ENCODE peak calls at places on chromosomes 4 and X, in four cellular contexts. One of them, this sample, is unnamed. For H3K27me3, the result is how much of the 10 kb centered on the place peaks cover.

GRCh38 chr4:182647901-182648300 is 269.3 kb downstream of the DCTD start:
- DNase-seq in DND-41: no peak
- DNase-seq in CD8-positive, alpha-beta T cell: no peak
- DNase-seq in sigmoid colon: no peak
- DNase-seq in this sample: no peak

GRCh38 chr4:186606593-186606992 is 51.2 kb upstream of the MTNR1A start:
- DNase-seq in DND-41: no peak
- DNase-seq in CD8-positive, alpha-beta T cell: no peak
- DNase-seq in sigmoid colon: no peak
- DNase-seq in this sample: no peak

GRCh38 chr4:187995322-187996207 is at the start of gene ZFP42:
- DNase-seq in DND-41: no peak
- DNase-seq in CD8-positive, alpha-beta T cell: no peak
- DNase-seq in sigmoid colon: no peak
- DNase-seq in this sample: no peak

GRCh38 chr4:152054731-152055130 is 293.9 kb upstream of the GATB start:
- DNase-seq in DND-41: no peak
- DNase-seq in CD8-positive, alpha-beta T cell: no peak
- DNase-seq in sigmoid colon: no peak
- DNase-seq in this sample: no peak

GRCh38 chr4:11429646-11430045 is 952 bp upstream of the HS3ST1 start:
- DNase-seq in DND-41: no peak
- DNase-seq in CD8-positive, alpha-beta T cell: no peak
- DNase-seq in sigmoid colon: no peak
- DNase-seq in this sample: no peak

GRCh38 chr4:108465886-108466491 is 154.4 kb upstream of the RPL34 start:
- DNase-seq in DND-41: no peak
- DNase-seq in CD8-positive, alpha-beta T cell: no peak
- DNase-seq in sigmoid colon: no peak
- DNase-seq in this sample: no peak

GRCh38 chr4:118957683-118958082 is 69.0 kb downstream of the SYNPO2 start:
- DNase-seq in DND-41: no peak
- DNase-seq in CD8-positive, alpha-beta T cell: no peak
- DNase-seq in sigmoid colon: no peak
- DNase-seq in this sample: no peak

GRCh38 chr4:73631565-73632226 is 11.5 kb upstream of the RASSF6 start:
- DNase-seq in DND-41: no peak
- DNase-seq in CD8-positive, alpha-beta T cell: no peak
- DNase-seq in sigmoid colon: no peak
- DNase-seq in this sample: no peak

GRCh38 chrX:100750901-100751300 is 19.0 kb upstream of the SYTL4 start:
- DNase-seq in DND-41: no peak
- DNase-seq in CD8-positive, alpha-beta T cell: no peak
- DNase-seq in sigmoid colon: no peak
- DNase-seq in this sample: no peak

GRCh38 chr4:56870927-56871326 is 36.8 kb upstream of the REST start:
- DNase-seq in DND-41: no peak
- DNase-seq in CD8-positive, alpha-beta T cell: no peak
- DNase-seq in sigmoid colon: no peak
- DNase-seq in this sample: no peak

GRCh38 chr4:81651500-81651899 is 179.8 kb upstream of the RASGEF1B start:
- DNase-seq in DND-41: no peak
- DNase-seq in CD8-positive, alpha-beta T cell: no peak
- DNase-seq in sigmoid colon: no peak
- DNase-seq in this sample: no peak

GRCh38 chrX:40945366-40945713 is 139.9 kb upstream of the USP9X start:
- DNase-seq in DND-41: no peak
- DNase-seq in CD8-positive, alpha-beta T cell: no peak
- DNase-seq in sigmoid colon: peak
- DNase-seq in this sample: peak

GRCh38 chrX:41449615-41450014 is 2.5 kb downstream of the NYX start:
- DNase-seq in DND-41: no peak
- DNase-seq in CD8-positive, alpha-beta T cell: no peak
- DNase-seq in sigmoid colon: no peak
- DNase-seq in this sample: peak

GRCh38 chr4:1053080-1053661 is 41.7 kb downstream of the FGFRL1 start:
- DNase-seq in DND-41: no peak
- DNase-seq in CD8-positive, alpha-beta T cell: no peak
- DNase-seq in sigmoid colon: peak
- DNase-seq in this sample: no peak

DNA sequence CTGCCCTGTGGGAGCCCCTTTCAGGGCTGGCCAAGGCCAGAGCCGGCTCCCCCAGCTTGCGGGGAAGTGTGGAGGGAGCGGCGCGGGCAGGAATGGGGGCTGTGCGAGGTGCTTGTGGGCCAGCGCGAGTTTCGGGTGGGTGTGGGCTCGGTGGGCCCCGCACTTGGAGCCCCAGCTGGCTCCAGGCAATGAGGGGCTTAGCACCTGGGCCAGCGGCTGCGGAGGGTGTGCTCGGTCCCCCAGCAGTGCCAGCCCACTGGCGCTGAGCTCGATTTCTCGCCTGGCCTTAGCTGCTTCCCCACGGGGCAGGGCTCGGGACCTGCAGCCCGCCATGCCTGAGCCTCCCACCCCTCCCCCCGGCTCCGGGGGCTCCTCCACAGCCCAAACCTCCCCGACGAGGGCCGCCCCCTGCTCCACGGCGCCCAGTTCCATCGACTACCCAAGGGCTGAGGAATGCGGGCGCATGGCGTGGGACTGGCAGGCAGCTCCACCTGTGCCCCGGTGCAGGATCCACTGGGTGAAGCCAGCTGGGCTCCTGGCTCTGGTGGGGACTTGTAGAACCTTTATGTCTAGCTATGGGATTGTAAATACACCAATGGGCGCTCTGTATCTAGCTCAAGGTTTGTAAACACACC is 1378.9 kb downstream of the RAPGEF2 start:
- DNase-seq in DND-41: no peak
- DNase-seq in CD8-positive, alpha-beta T cell: no peak
- DNase-seq in sigmoid colon: no peak
- DNase-seq in this sample: no peak
- H3K27me3 ChIP-seq in DND-41: under half
- H3K27me3 ChIP-seq in CD8-positive, alpha-beta T cell: under half
- H3K27me3 ChIP-seq in sigmoid colon: under half
- H3K27me3 ChIP-seq in this sample: under half

GRCh38 chrX:4754878-4755604 is 1041.6 kb upstream of the PRKX start:
- DNase-seq in DND-41: no peak
- DNase-seq in CD8-positive, alpha-beta T cell: no peak
- DNase-seq in sigmoid colon: no peak
- DNase-seq in this sample: no peak
- H3K4me3 ChIP-seq in DND-41: no peak
- H3K4me3 ChIP-seq in CD8-positive, alpha-beta T cell: no peak
- H3K4me3 ChIP-seq in sigmoid colon: no peak
- H3K4me3 ChIP-seq in this sample: no peak

GRCh38 chrX:19708683-19709082 is 178.7 kb downstream of the SH3KBP1 start:
- DNase-seq in DND-41: no peak
- DNase-seq in CD8-positive, alpha-beta T cell: no peak
- DNase-seq in sigmoid colon: no peak
- DNase-seq in this sample: no peak

GRCh38 chrX:19709117-19709811 is 178.1 kb downstream of the SH3KBP1 start:
- DNase-seq in DND-41: no peak
- DNase-seq in CD8-positive, alpha-beta T cell: no peak
- DNase-seq in sigmoid colon: no peak
- DNase-seq in this sample: no peak

GRCh38 chrX:19707472-19707871 is 179.9 kb downstream of the SH3KBP1 start:
- DNase-seq in DND-41: no peak
- DNase-seq in CD8-positive, alpha-beta T cell: no peak
- DNase-seq in sigmoid colon: no peak
- DNase-seq in this sample: no peak

GRCh38 chrX:19705196-19705769 is 182.1 kb downstream of the SH3KBP1 start:
- DNase-seq in DND-41: no peak
- DNase-seq in CD8-positive, alpha-beta T cell: no peak
- DNase-seq in sigmoid colon: no peak
- DNase-seq in this sample: no peak

DNA sequence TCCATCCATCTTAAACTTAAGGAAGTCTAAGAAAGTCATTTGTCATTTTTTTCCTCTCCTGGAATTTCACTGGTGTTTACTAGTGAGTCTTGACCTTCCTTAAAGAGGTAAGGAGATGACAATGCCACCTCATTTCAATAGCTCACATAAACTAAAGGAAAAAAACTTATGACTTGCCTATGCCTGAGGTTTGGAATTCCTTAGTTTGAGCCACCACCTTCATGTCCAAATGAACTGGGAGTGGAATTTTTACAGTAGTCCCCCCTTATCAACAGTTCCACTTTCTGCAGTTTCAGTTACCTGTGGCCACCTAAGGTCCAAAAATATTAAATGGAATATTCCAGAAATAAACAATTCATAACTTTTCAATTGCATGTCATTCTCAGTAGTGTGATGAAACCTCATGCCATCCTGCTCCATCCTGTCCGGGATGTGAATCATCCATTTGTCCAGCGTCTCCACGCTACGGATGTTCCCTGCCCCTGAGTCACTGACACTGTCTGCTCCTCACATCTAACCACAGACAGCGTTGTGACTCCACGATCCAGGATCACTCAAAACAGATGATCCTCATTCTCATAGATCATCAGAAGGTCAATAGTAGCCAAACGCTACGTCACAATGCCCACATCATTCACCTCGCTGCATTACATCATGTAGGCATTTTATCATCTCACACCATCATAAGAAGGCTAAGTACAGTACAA is 177.4 kb downstream of the SH3KBP1 start:
- DNase-seq in DND-41: no peak
- DNase-seq in CD8-positive, alpha-beta T cell: no peak
- DNase-seq in sigmoid colon: no peak
- DNase-seq in this sample: no peak
- H3K27ac ChIP-seq in DND-41: no peak
- H3K27ac ChIP-seq in CD8-positive, alpha-beta T cell: no peak
- H3K27ac ChIP-seq in sigmoid colon: no peak
- H3K27ac ChIP-seq in this sample: no peak

GRCh38 chr4:94759767-94760211 is 2.0 kb downstream of the BMPR1B start:
- DNase-seq in DND-41: no peak
- DNase-seq in CD8-positive, alpha-beta T cell: no peak
- DNase-seq in sigmoid colon: no peak
- DNase-seq in this sample: no peak
- H3K27me3 ChIP-seq in DND-41: under half
- H3K27me3 ChIP-seq in CD8-positive, alpha-beta T cell: under half
- H3K27me3 ChIP-seq in sigmoid colon: under half
- H3K27me3 ChIP-seq in this sample: half or more

GRCh38 chr4:20393486-20394100 is 141.9 kb downstream of the SLIT2 start:
- DNase-seq in DND-41: no peak
- DNase-seq in CD8-positive, alpha-beta T cell: no peak
- DNase-seq in sigmoid colon: no peak
- DNase-seq in this sample: no peak
- H3K4me3 ChIP-seq in DND-41: no peak
- H3K4me3 ChIP-seq in CD8-positive, alpha-beta T cell: no peak
- H3K4me3 ChIP-seq in sigmoid colon: no peak
- H3K4me3 ChIP-seq in this sample: no peak

DNA sequence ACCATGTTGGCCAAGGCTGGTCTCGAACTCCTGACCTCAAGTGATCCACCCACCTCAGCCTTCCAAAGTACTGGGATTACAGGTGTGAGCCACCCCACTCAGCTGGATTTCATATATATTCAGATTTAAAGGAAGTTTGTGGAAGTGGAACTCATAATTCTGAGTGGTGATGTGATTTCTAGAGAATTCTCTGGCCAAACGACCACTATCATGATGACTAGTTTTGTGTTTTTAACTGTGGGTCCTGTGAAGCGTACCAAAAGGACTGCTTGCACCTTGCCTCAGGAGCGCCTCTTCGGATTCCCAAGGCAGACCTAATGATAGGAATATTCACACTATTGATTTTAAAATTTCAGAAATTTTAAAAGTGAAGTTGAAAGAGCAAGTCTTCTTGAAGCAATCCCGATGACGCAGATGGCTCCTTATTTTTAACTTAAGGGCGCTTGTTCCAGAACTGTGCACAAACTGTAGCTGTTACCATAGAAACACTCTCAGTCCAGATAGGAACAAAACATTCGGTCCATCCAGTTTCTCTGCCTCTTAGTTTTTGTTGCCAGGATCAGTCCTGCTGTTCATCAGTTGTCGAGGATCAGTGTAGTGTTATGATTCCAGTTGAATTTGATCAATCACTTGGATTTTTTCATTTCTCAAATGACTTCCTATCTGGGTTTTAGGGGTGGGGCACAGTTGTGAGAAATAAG is 51.7 kb upstream of the CLCN4 start:
- DNase-seq in DND-41: no peak
- DNase-seq in CD8-positive, alpha-beta T cell: no peak
- DNase-seq in sigmoid colon: peak
- DNase-seq in this sample: no peak
- H3K27ac ChIP-seq in DND-41: peak
- H3K27ac ChIP-seq in CD8-positive, alpha-beta T cell: no peak
- H3K27ac ChIP-seq in sigmoid colon: peak
- H3K27ac ChIP-seq in this sample: peak

DNA sequence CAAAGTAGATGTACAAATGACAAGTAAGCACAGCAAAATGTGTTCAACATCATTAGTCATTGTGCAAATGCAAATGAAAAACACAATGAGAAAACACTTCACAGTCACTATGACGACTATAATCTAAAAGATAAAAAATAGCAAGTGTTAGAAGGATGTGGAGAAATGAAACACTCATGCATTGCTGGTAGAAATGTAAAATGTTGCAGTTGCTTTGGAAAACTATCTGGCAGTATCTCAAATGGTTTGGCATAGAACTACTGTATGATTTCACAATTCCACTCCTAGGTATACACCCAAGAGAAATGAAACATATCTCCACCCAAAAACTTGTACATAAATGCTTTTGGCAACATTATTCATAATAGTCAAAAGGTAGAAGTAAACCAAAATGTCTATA is 459.7 kb upstream of the TRAM1L1 start:
- DNase-seq in DND-41: no peak
- DNase-seq in CD8-positive, alpha-beta T cell: no peak
- DNase-seq in sigmoid colon: no peak
- DNase-seq in this sample: no peak
- H3K27me3 ChIP-seq in DND-41: under half
- H3K27me3 ChIP-seq in CD8-positive, alpha-beta T cell: under half
- H3K27me3 ChIP-seq in sigmoid colon: under half
- H3K27me3 ChIP-seq in this sample: under half